ENCODE peak calls at places on chromosome 16, in four cellular contexts. R is pancreas, N is GM23248, M is left ventricle myocardium inferior. S is an unnamed sample. For H3K27me3 and H3K36me3, the result is how much of the 10 kb centered on the place peaks cover.

GRCh38 chr16:83162791-83163190 is 536.0 kb downstream of the CDH13 start:
- DNase-seq in N (no peak), R (no peak), M (no peak), S (no peak)

GRCh38 chr16:9154576-9155410 is 63.3 kb downstream of the HAPSTR1 start:
- DNase-seq in M (no peak), N (no peak), R (no peak), S (no peak)

GRCh38 chr16:12187939-12188673 is 211.6 kb downstream of the SNX29 start:
- DNase-seq in N (peak), R (no peak), M (no peak), S (peak)

GRCh38 chr16:30349695-30350094 is 5.4 kb downstream of the CD2BP2 start:
- DNase-seq in M (no peak), N (no peak), R (no peak), S (no peak)

GRCh38 chr16:51155199-51155607 is 4.1 kb upstream of the SALL1 start:
- DNase-seq in M (no peak), N (peak), R (no peak), S (no peak)

GRCh38 chr16:14525021-14525420 is 105.0 kb downstream of the PARN start:
- DNase-seq in N (no peak), R (no peak), M (no peak), S (no peak)

GRCh38 chr16:66594739-66595138 is 9.8 kb upstream of the CMTM3 start:
- DNase-seq in M (no peak), N (no peak), R (no peak), S (no peak)

GRCh38 chr16:75589301-75589700 is 23.1 kb downstream of the GABARAPL2 start:
- DNase-seq in M (peak), N (peak), R (no peak), S (no peak)

GRCh38 chr16:69438465-69438864 is 14.0 kb downstream of the CYB5B start:
- DNase-seq in N (no peak), R (no peak), M (no peak), S (no peak)

GRCh38 chr16:69496376-69496775 is 69.4 kb upstream of the NFAT5 start:
- DNase-seq in R (no peak), N (no peak), M (no peak), S (no peak)

DNA sequence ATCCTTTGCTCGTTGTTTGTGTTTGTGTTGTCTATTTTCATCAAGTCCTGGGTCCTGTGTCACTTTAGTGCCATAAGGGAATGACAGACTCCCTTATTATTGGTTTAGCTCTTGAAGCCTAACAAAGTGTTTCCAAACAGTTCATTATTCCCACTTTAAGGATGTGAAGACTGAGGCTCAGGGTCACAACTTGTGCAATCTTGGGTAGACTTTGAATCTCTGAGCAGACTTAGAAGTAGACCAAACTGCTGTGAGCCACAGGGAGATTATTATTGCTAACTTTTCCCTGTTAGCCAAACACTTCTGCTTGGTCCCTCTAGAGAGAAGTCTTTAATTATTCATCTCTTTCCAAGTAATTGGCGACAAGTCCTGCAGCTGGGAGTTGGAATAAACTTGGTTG is 31.8 kb downstream of the PRKCB start:
- DNase-seq in M (no peak), R (no peak), N (no peak), S (no peak)
- H3K27me3 ChIP-seq in M (half or more), R (under half), N (under half), S (under half)

GRCh38 chr16:88719267-88719932 is 13.1 kb downstream of the CTU2 start:
- DNase-seq in M (peak), R (no peak), N (no peak), S (no peak)
- H3K36me3 ChIP-seq in M (half or more), R (under half), N (under half), S (half or more)

GRCh38 chr16:1543085-1543896 is 9.8 kb downstream of the TMEM204 start:
- DNase-seq in N (peak), M (peak), R (no peak), S (peak)

GRCh38 chr16:1540556-1540855 is 7.0 kb downstream of the TMEM204 start:
- DNase-seq in N (no peak), R (no peak), M (no peak), S (no peak)

GRCh38 chr16:1541293-1542165 is 8.1 kb downstream of the TMEM204 start:
- DNase-seq in N (no peak), R (no peak), M (no peak), S (no peak)

GRCh38 chr16:1542533-1542932 is 9.1 kb downstream of the TMEM204 start:
- DNase-seq in N (no peak), R (no peak), M (no peak), S (no peak)

GRCh38 chr16:1542166-1542500 is 8.7 kb downstream of the TMEM204 start:
- DNase-seq in M (no peak), N (no peak), R (no peak), S (no peak)
- H3K27me3 ChIP-seq in M (under half), N (under half), R (under half), S (under half)

GRCh38 chr16:88120812-88121211 is 169.6 kb downstream of the BANP start:
- DNase-seq in M (no peak), R (no peak), N (no peak), S (no peak)
- H3K36me3 ChIP-seq in M (under half), R (under half), N (under half), S (under half)

GRCh38 chr16:49557070-49557446 is 183.5 kb downstream of the C16orf78 start:
- DNase-seq in N (no peak), M (no peak), R (no peak), S (no peak)
- H3K27me3 ChIP-seq in N (under half), M (under half), R (under half), S (under half)

S was measured in bronchial epithelial cell.